ENCODE peak calls at places on chromosome 20, in six cellular contexts. A, F, Y, D, V and Z are unnamed samples.
A peak's percentile ranks its signal among the peaks of the same experiment; 100 is the strongest.

GRCh38 chr20:42949865-42950264 is 239.8 kb downstream of the PTPRT start:
- DNase-seq in D (no peak), Y (no peak), V (no peak), F (no peak), A (no peak), Z (no peak)

GRCh38 chr20:41183391-41183790 is 46.0 kb downstream of the PLCG1 start:
- DNase-seq in F (no peak), Y (no peak), V (no peak), D (no peak), A (no peak), Z (no peak)

GRCh38 chr20:6767536-6768227 is at the start of gene BMP2:
- DNase-seq in D (peak; percentile 81), V (peak; percentile 64), F (peak; percentile 60), A (peak; percentile 62), Y (peak; percentile 53), Z (peak; percentile 60)

GRCh38 chr20:34951652-34952051 is 4.0 kb downstream of the GSS start:
- DNase-seq in A (no peak), Y (peak; percentile 22), F (no peak), D (no peak), V (peak; percentile 57), Z (no peak)

GRCh38 chr20:33516882-33517281 is 27.0 kb downstream of the CBFA2T2 start:
- DNase-seq in D (no peak), F (no peak), A (no peak), V (no peak), Y (no peak), Z (no peak)

GRCh38 chr20:29079769-29080690 is 2177.4 kb upstream of the DEFB115 start:
- DNase-seq in V (no peak), Y (no peak), F (no peak), D (no peak), A (no peak), Z (no peak)

GRCh38 chr20:10597637-10598036 is 76.2 kb downstream of the JAG1 start:
- DNase-seq in A (no peak), D (no peak), F (no peak), V (no peak), Y (no peak), Z (no peak)

GRCh38 chr20:18018100-18018499 is 39.6 kb downstream of the OVOL2 start:
- DNase-seq in V (no peak), F (no peak), D (no peak), A (no peak), Y (no peak), Z (no peak)

GRCh38 chr20:47727170-47727880 is 58.0 kb downstream of the SULF2 start:
- DNase-seq in F (peak; percentile 42), D (no peak), A (no peak), Y (no peak), V (no peak), Z (peak; percentile 54)

GRCh38 chr20:52921300-52921699 is 50.9 kb upstream of the TSHZ2 start:
- DNase-seq in D (no peak), A (no peak), Y (no peak), V (no peak), F (no peak), Z (no peak)

GRCh38 chr20:50369225-50370035 is 140.8 kb upstream of the PTPN1 start:
- DNase-seq in F (no peak), D (no peak), A (no peak), V (peak; percentile 74), Y (no peak), Z (no peak)